ENCODE peak calls at places on chromosome 13, in nine cellular contexts. One of them, this sample, is unnamed.

GRCh38 chr13:93539914-93540313 is 313.3 kb downstream of the GPC6 start:
- DNase-seq in activated CD4-positive, alpha-beta T cell treated with anti-CD3 and anti-CD28 coated beads, Interleukin-2, amount 50 U/mL, for 4 hours: no peak
- DNase-seq in Right ventricle myocardium inferior: no peak
- DNase-seq in NCI-H446 treated with DMSO at 0.1 percent for 48 hours: no peak
- DNase-seq in fibroblast of mammary gland: no peak
- DNase-seq in activated T-cell treated with anti-CD3 and anti-CD28 coated beads for 24 hours: no peak
- DNase-seq in body of pancreas: no peak
- DNase-seq in NCI-H1105: no peak
- DNase-seq in BJ: no peak
- DNase-seq in this sample: no peak

GRCh38 chr13:52921194-52921593 is 72.8 kb upstream of the PCDH8 start:
- DNase-seq in activated CD4-positive, alpha-beta T cell treated with anti-CD3 and anti-CD28 coated beads, Interleukin-2, amount 50 U/mL, for 4 hours: no peak
- DNase-seq in Right ventricle myocardium inferior: no peak
- DNase-seq in NCI-H446 treated with DMSO at 0.1 percent for 48 hours: no peak
- DNase-seq in fibroblast of mammary gland: no peak
- DNase-seq in activated T-cell treated with anti-CD3 and anti-CD28 coated beads for 24 hours: no peak
- DNase-seq in body of pancreas: no peak
- DNase-seq in NCI-H1105: no peak
- DNase-seq in BJ: no peak
- DNase-seq in this sample: no peak

GRCh38 chr13:102250448-102250847 is 151.4 kb downstream of the FGF14 start:
- DNase-seq in activated CD4-positive, alpha-beta T cell treated with anti-CD3 and anti-CD28 coated beads, Interleukin-2, amount 50 U/mL, for 4 hours: no peak
- DNase-seq in Right ventricle myocardium inferior: no peak
- DNase-seq in NCI-H446 treated with DMSO at 0.1 percent for 48 hours: no peak
- DNase-seq in fibroblast of mammary gland: no peak
- DNase-seq in activated T-cell treated with anti-CD3 and anti-CD28 coated beads for 24 hours: no peak
- DNase-seq in body of pancreas: no peak
- DNase-seq in NCI-H1105: no peak
- DNase-seq in BJ: no peak
- DNase-seq in this sample: no peak

GRCh38 chr13:22012676-22013075 is 341.8 kb downstream of the FGF9 start:
- DNase-seq in activated CD4-positive, alpha-beta T cell treated with anti-CD3 and anti-CD28 coated beads, Interleukin-2, amount 50 U/mL, for 4 hours: no peak
- DNase-seq in Right ventricle myocardium inferior: no peak
- DNase-seq in NCI-H446 treated with DMSO at 0.1 percent for 48 hours: no peak
- DNase-seq in fibroblast of mammary gland: no peak
- DNase-seq in activated T-cell treated with anti-CD3 and anti-CD28 coated beads for 24 hours: no peak
- DNase-seq in body of pancreas: no peak
- DNase-seq in NCI-H1105: no peak
- DNase-seq in BJ: no peak
- DNase-seq in this sample: no peak

GRCh38 chr13:71722206-71722605 is 144.8 kb downstream of the DACH1 start:
- DNase-seq in activated CD4-positive, alpha-beta T cell treated with anti-CD3 and anti-CD28 coated beads, Interleukin-2, amount 50 U/mL, for 4 hours: no peak
- DNase-seq in Right ventricle myocardium inferior: no peak
- DNase-seq in NCI-H446 treated with DMSO at 0.1 percent for 48 hours: no peak
- DNase-seq in fibroblast of mammary gland: no peak
- DNase-seq in activated T-cell treated with anti-CD3 and anti-CD28 coated beads for 24 hours: no peak
- DNase-seq in body of pancreas: no peak
- DNase-seq in NCI-H1105: no peak
- DNase-seq in BJ: no peak
- DNase-seq in this sample: no peak

GRCh38 chr13:25927966-25928365 is 123.8 kb downstream of the SHISA2 start:
- DNase-seq in activated CD4-positive, alpha-beta T cell treated with anti-CD3 and anti-CD28 coated beads, Interleukin-2, amount 50 U/mL, for 4 hours: no peak
- DNase-seq in Right ventricle myocardium inferior: no peak
- DNase-seq in NCI-H446 treated with DMSO at 0.1 percent for 48 hours: no peak
- DNase-seq in fibroblast of mammary gland: no peak
- DNase-seq in activated T-cell treated with anti-CD3 and anti-CD28 coated beads for 24 hours: no peak
- DNase-seq in body of pancreas: no peak
- DNase-seq in NCI-H1105: no peak
- DNase-seq in BJ: no peak
- DNase-seq in this sample: no peak

GRCh38 chr13:27182844-27183497 is 11.4 kb upstream of the USP12 start:
- DNase-seq in activated CD4-positive, alpha-beta T cell treated with anti-CD3 and anti-CD28 coated beads, Interleukin-2, amount 50 U/mL, for 4 hours: no peak
- DNase-seq in Right ventricle myocardium inferior: peak
- DNase-seq in NCI-H446 treated with DMSO at 0.1 percent for 48 hours: no peak
- DNase-seq in fibroblast of mammary gland: peak
- DNase-seq in activated T-cell treated with anti-CD3 and anti-CD28 coated beads for 24 hours: no peak
- DNase-seq in body of pancreas: peak
- DNase-seq in NCI-H1105: no peak
- DNase-seq in BJ: peak
- DNase-seq in this sample: peak

GRCh38 chr13:64088491-64088890 is 2672.8 kb upstream of the PCDH20 start:
- DNase-seq in activated CD4-positive, alpha-beta T cell treated with anti-CD3 and anti-CD28 coated beads, Interleukin-2, amount 50 U/mL, for 4 hours: no peak
- DNase-seq in Right ventricle myocardium inferior: no peak
- DNase-seq in NCI-H446 treated with DMSO at 0.1 percent for 48 hours: no peak
- DNase-seq in fibroblast of mammary gland: no peak
- DNase-seq in activated T-cell treated with anti-CD3 and anti-CD28 coated beads for 24 hours: no peak
- DNase-seq in body of pancreas: no peak
- DNase-seq in NCI-H1105: no peak
- DNase-seq in BJ: no peak
- DNase-seq in this sample: no peak

GRCh38 chr13:73849292-73849691 is 284.9 kb downstream of the KLF12 start:
- DNase-seq in activated CD4-positive, alpha-beta T cell treated with anti-CD3 and anti-CD28 coated beads, Interleukin-2, amount 50 U/mL, for 4 hours: peak
- DNase-seq in Right ventricle myocardium inferior: no peak
- DNase-seq in NCI-H446 treated with DMSO at 0.1 percent for 48 hours: no peak
- DNase-seq in fibroblast of mammary gland: peak
- DNase-seq in activated T-cell treated with anti-CD3 and anti-CD28 coated beads for 24 hours: no peak
- DNase-seq in body of pancreas: no peak
- DNase-seq in NCI-H1105: no peak
- DNase-seq in BJ: no peak
- DNase-seq in this sample: peak

GRCh38 chr13:72437458-72437857 is 290.0 kb downstream of the MZT1 start:
- DNase-seq in activated CD4-positive, alpha-beta T cell treated with anti-CD3 and anti-CD28 coated beads, Interleukin-2, amount 50 U/mL, for 4 hours: no peak
- DNase-seq in Right ventricle myocardium inferior: no peak
- DNase-seq in NCI-H446 treated with DMSO at 0.1 percent for 48 hours: no peak
- DNase-seq in fibroblast of mammary gland: peak
- DNase-seq in activated T-cell treated with anti-CD3 and anti-CD28 coated beads for 24 hours: no peak
- DNase-seq in body of pancreas: no peak
- DNase-seq in NCI-H1105: no peak
- DNase-seq in BJ: peak
- DNase-seq in this sample: no peak

GRCh38 chr13:75395056-75395455 is 86.9 kb downstream of the TBC1D4 start:
- DNase-seq in activated CD4-positive, alpha-beta T cell treated with anti-CD3 and anti-CD28 coated beads, Interleukin-2, amount 50 U/mL, for 4 hours: no peak
- DNase-seq in Right ventricle myocardium inferior: no peak
- DNase-seq in NCI-H446 treated with DMSO at 0.1 percent for 48 hours: no peak
- DNase-seq in fibroblast of mammary gland: no peak
- DNase-seq in activated T-cell treated with anti-CD3 and anti-CD28 coated beads for 24 hours: no peak
- DNase-seq in body of pancreas: no peak
- DNase-seq in NCI-H1105: no peak
- DNase-seq in BJ: no peak
- DNase-seq in this sample: no peak

GRCh38 chr13:48975101-48975925 is at the start of gene FNDC3A:
- DNase-seq in activated CD4-positive, alpha-beta T cell treated with anti-CD3 and anti-CD28 coated beads, Interleukin-2, amount 50 U/mL, for 4 hours: peak
- DNase-seq in Right ventricle myocardium inferior: no peak
- DNase-seq in NCI-H446 treated with DMSO at 0.1 percent for 48 hours: no peak
- DNase-seq in fibroblast of mammary gland: peak
- DNase-seq in activated T-cell treated with anti-CD3 and anti-CD28 coated beads for 24 hours: no peak
- DNase-seq in body of pancreas: peak
- DNase-seq in NCI-H1105: no peak
- DNase-seq in BJ: no peak
- DNase-seq in this sample: peak

GRCh38 chr13:34349091-34349722 is 531.3 kb downstream of the RFC3 start:
- DNase-seq in activated CD4-positive, alpha-beta T cell treated with anti-CD3 and anti-CD28 coated beads, Interleukin-2, amount 50 U/mL, for 4 hours: no peak
- DNase-seq in Right ventricle myocardium inferior: peak
- DNase-seq in NCI-H446 treated with DMSO at 0.1 percent for 48 hours: peak
- DNase-seq in fibroblast of mammary gland: peak
- DNase-seq in activated T-cell treated with anti-CD3 and anti-CD28 coated beads for 24 hours: no peak
- DNase-seq in body of pancreas: peak
- DNase-seq in NCI-H1105: no peak
- DNase-seq in BJ: peak
- DNase-seq in this sample: peak

GRCh38 chr13:53112522-53112921 is 83.9 kb downstream of the OLFM4 start:
- DNase-seq in activated CD4-positive, alpha-beta T cell treated with anti-CD3 and anti-CD28 coated beads, Interleukin-2, amount 50 U/mL, for 4 hours: no peak
- DNase-seq in Right ventricle myocardium inferior: no peak
- DNase-seq in NCI-H446 treated with DMSO at 0.1 percent for 48 hours: no peak
- DNase-seq in fibroblast of mammary gland: no peak
- DNase-seq in activated T-cell treated with anti-CD3 and anti-CD28 coated beads for 24 hours: no peak
- DNase-seq in body of pancreas: no peak
- DNase-seq in NCI-H1105: peak
- DNase-seq in BJ: no peak
- DNase-seq in this sample: no peak

GRCh38 chr13:80562423-80562822 is 221.5 kb upstream of the SPRY2 start:
- DNase-seq in activated CD4-positive, alpha-beta T cell treated with anti-CD3 and anti-CD28 coated beads, Interleukin-2, amount 50 U/mL, for 4 hours: no peak
- DNase-seq in Right ventricle myocardium inferior: no peak
- DNase-seq in NCI-H446 treated with DMSO at 0.1 percent for 48 hours: no peak
- DNase-seq in fibroblast of mammary gland: no peak
- DNase-seq in activated T-cell treated with anti-CD3 and anti-CD28 coated beads for 24 hours: no peak
- DNase-seq in body of pancreas: no peak
- DNase-seq in NCI-H1105: peak
- DNase-seq in BJ: no peak
- DNase-seq in this sample: no peak

GRCh38 chr13:49759503-49759902 is 33.0 kb downstream of the KPNA3 start:
- DNase-seq in activated CD4-positive, alpha-beta T cell treated with anti-CD3 and anti-CD28 coated beads, Interleukin-2, amount 50 U/mL, for 4 hours: no peak
- DNase-seq in Right ventricle myocardium inferior: no peak
- DNase-seq in NCI-H446 treated with DMSO at 0.1 percent for 48 hours: no peak
- DNase-seq in fibroblast of mammary gland: peak
- DNase-seq in activated T-cell treated with anti-CD3 and anti-CD28 coated beads for 24 hours: no peak
- DNase-seq in body of pancreas: no peak
- DNase-seq in NCI-H1105: no peak
- DNase-seq in BJ: no peak
- DNase-seq in this sample: no peak